ENCODE peak calls at places on chromosomes 11 and 22, in nine cellular contexts. V is NCI-H460; X is KG1; Q is HL-60; G is tibial artery; C is AG08396; K is activated T-cell treated with anti-CD3 and anti-CD28 coated beads, Interleukin-2, amount 50 U/mL, for 72 hours; L is lung; M is activated CD4-positive, alpha-beta T cell treated with anti-CD3 and anti-CD28 coated beads, Interleukin-2, amount 50 U/mL, for 4 hours. O is an unnamed sample.

GRCh38 chr22:37179622-37180420 is 8.2 kb downstream of the C1QTNF6 start:
- DNase-seq in Q (no peak), V (no peak), G (no peak), K (no peak), M (no peak), X (no peak), L (no peak), C (no peak), O (peak)

GRCh38 chr11:16739326-16739875 is 954 bp downstream of the C11orf58 start:
- DNase-seq in L (no peak), M (no peak), G (no peak), C (peak), Q (no peak), V (no peak), X (peak), K (no peak), O (no peak)

GRCh38 chr22:46673205-46673604 is 53.0 kb downstream of the GRAMD4 start:
- DNase-seq in L (no peak), M (no peak), V (no peak), G (no peak), C (no peak), X (no peak), Q (no peak), K (peak), O (no peak)

GRCh38 chr11:99687320-99687719 is 666.6 kb downstream of the CNTN5 start:
- DNase-seq in M (no peak), Q (no peak), K (no peak), G (no peak), L (no peak), V (no peak), X (no peak), C (no peak), O (no peak)

GRCh38 chr11:33324211-33324985 is 67.2 kb downstream of the HIPK3 start:
- DNase-seq in K (no peak), L (no peak), M (no peak), G (no peak), X (no peak), Q (peak), V (no peak), C (no peak), O (no peak)

GRCh38 chr11:76280882-76281557 is 74.7 kb upstream of the WNT11 start:
- DNase-seq in M (no peak), L (no peak), Q (no peak), V (no peak), K (no peak), G (no peak), X (no peak), C (no peak), O (no peak)

GRCh38 chr11:61963016-61963281 is 4.5 kb downstream of the FTH1 start:
- DNase-seq in Q (no peak), V (no peak), G (peak), C (no peak), X (no peak), K (no peak), M (no peak), L (no peak), O (no peak)

GRCh38 chr11:75873417-75874148 is 58.6 kb downstream of the UVRAG start:
- DNase-seq in L (no peak), X (peak), G (no peak), Q (peak), M (no peak), K (no peak), C (no peak), V (no peak), O (no peak)

GRCh38 chr11:62181097-62181496 is 8.9 kb upstream of the SCGB1D1 start:
- DNase-seq in M (no peak), V (no peak), L (no peak), G (no peak), C (no peak), K (no peak), X (no peak), Q (no peak), O (no peak)